ENCODE peak calls at places on chromosomes 7 and 10, in five cellular contexts. I, Q, H, T and F are unnamed samples.

GRCh38 chr10:6177880-6178281 is 24.9 kb upstream of the PFKFB3 start:
- DNase-seq in Q (no peak), H (no peak), T (no peak), I (no peak), F (no peak)

GRCh38 chr10:33542747-33543505 is 208.5 kb upstream of the NRP1 start:
- DNase-seq in T (no peak), H (no peak), I (no peak), Q (no peak), F (no peak)

GRCh38 chr7:45574521-45575500 is 643 bp downstream of the ADCY1 start:
- DNase-seq in I (peak), H (peak), T (no peak), Q (no peak), F (no peak)

GRCh38 chr7:22676385-22676784 is 50.6 kb upstream of the IL6 start:
- DNase-seq in H (no peak), I (no peak), T (no peak), Q (no peak), F (no peak)

GRCh38 chr7:105680505-105681187 is 99.4 kb upstream of the EFCAB10 start:
- DNase-seq in T (no peak), I (no peak), H (no peak), Q (no peak), F (no peak)

GRCh38 chr7:105932835-105933477 is 30.1 kb upstream of the CDHR3 start:
- DNase-seq in T (no peak), H (no peak), Q (no peak), I (no peak), F (no peak)

GRCh38 chr10:93357680-93358079 is 124.5 kb downstream of the MYOF start:
- DNase-seq in H (peak), Q (no peak), I (no peak), T (no peak), F (no peak)

GRCh38 chr10:112763916-112764520 is 186.0 kb upstream of the TCF7L2 start:
- DNase-seq in I (no peak), H (no peak), Q (no peak), T (no peak), F (no peak)

GRCh38 chr10:71231196-71231595 is 18.8 kb downstream of the UNC5B start:
- DNase-seq in T (no peak), H (no peak), Q (no peak), I (no peak), F (no peak)

GRCh38 chr10:52030051-52030867 is 283.8 kb upstream of the DKK1 start:
- DNase-seq in Q (no peak), H (no peak), I (no peak), T (no peak), F (no peak)

GRCh38 chr7:120729300-120729699 is 128.6 kb downstream of the TSPAN12 start:
- DNase-seq in I (no peak), H (no peak), T (no peak), Q (no peak), F (no peak)

GRCh38 chr10:75043256-75044121 is 68.0 kb upstream of the SAMD8 start:
- DNase-seq in Q (no peak), T (no peak), H (no peak), I (no peak), F (no peak)

GRCh38 chr7:105830405-105831218 is 45.8 kb downstream of the ATXN7L1 start:
- DNase-seq in I (no peak), Q (no peak), H (no peak), T (no peak), F (no peak)

GRCh38 chr7:92740134-92740533 is 96.2 kb downstream of the CDK6 start:
- DNase-seq in H (no peak), T (no peak), Q (no peak), I (no peak), F (no peak)

GRCh38 chr10:133278577-133279265 is 2.1 kb upstream of the ADAM8 start:
- DNase-seq in T (peak), I (peak), H (no peak), Q (peak), F (no peak)

GRCh38 chr7:27167170-27167505 is 1.8 kb upstream of the HOXA9 start:
- DNase-seq in Q (no peak), T (no peak), H (no peak), I (no peak), F (no peak)

GRCh38 chr7:79217468-79217867 is 236.0 kb downstream of the MAGI2 start:
- DNase-seq in I (no peak), T (no peak), Q (no peak), H (no peak), F (no peak)

GRCh38 chr7:39453743-39454355 is 112.4 kb upstream of the YAE1 start:
- DNase-seq in H (peak), I (peak), Q (peak), T (no peak), F (peak)

GRCh38 chr10:76788093-76788811 is 849.4 kb downstream of the KCNMA1 start:
- DNase-seq in I (no peak), T (no peak), H (no peak), Q (no peak), F (no peak)

GRCh38 chr7:141460781-141461715 is 90.2 kb upstream of the AGK start:
- DNase-seq in Q (no peak), H (peak), T (no peak), I (no peak), F (no peak)

GRCh38 chr7:30148951-30149459 is 14.2 kb downstream of the MTURN start:
- DNase-seq in I (no peak), Q (no peak), T (no peak), H (no peak), F (no peak)

GRCh38 chr7:77685219-77685618 is 11.0 kb upstream of the RSBN1L start:
- DNase-seq in H (no peak), T (no peak), Q (no peak), I (no peak), F (no peak)

GRCh38 chr10:16887565-16887964 is 70.3 kb upstream of the RSU1 start:
- DNase-seq in H (no peak), I (no peak), Q (no peak), T (no peak), F (no peak)

GRCh38 chr7:122455108-122455507 is 150.6 kb upstream of the FEZF1 start:
- DNase-seq in I (no peak), H (no peak), Q (no peak), T (no peak), F (no peak)

GRCh38 chr7:116779921-116780320 is 82.5 kb upstream of the CAPZA2 start:
- DNase-seq in T (no peak), I (no peak), H (no peak), Q (no peak), F (no peak)

GRCh38 chr10:10515479-10516204 is 502.0 kb upstream of the CELF2 start:
- DNase-seq in I (no peak), T (no peak), Q (no peak), H (no peak), F (no peak)

GRCh38 chr7:205117-206010 is 13.0 kb downstream of the FAM20C start:
- DNase-seq in H (no peak), I (no peak), T (no peak), Q (no peak), F (no peak)

GRCh38 chr7:1917221-1918062 is 247.4 kb downstream of the ELFN1 start:
- DNase-seq in T (no peak), H (no peak), I (no peak), Q (no peak), F (no peak)

GRCh38 chr7:1569016-1569415 is 816 bp downstream of the PSMG3 start:
- DNase-seq in T (no peak), H (no peak), I (no peak), Q (no peak), F (no peak)

GRCh38 chr7:153036396-153037063 is 277.0 kb downstream of the ACTR3B start:
- DNase-seq in H (no peak), Q (no peak), T (no peak), I (no peak), F (no peak)

GRCh38 chr10:22247636-22248035 is 29.8 kb upstream of the EBLN1 start:
- DNase-seq in Q (no peak), I (no peak), T (no peak), H (no peak), F (no peak)